ENCODE peak calls at places on chromosomes 4 and X, in seven cellular contexts. One of them, this sample, is unnamed.
A peak's percentile ranks its signal among the peaks of the same experiment; 100 is the strongest.

GRCh38 chr4:148436512-148436911 is 5.7 kb downstream of the NR3C2 start:
- DNase-seq in sigmoid colon: no peak
- DNase-seq in esophagus muscularis mucosa: no peak
- DNase-seq in prostate gland: no peak
- DNase-seq in stomach: no peak
- DNase-seq in transverse colon: no peak
- DNase-seq in GM12878: no peak
- DNase-seq in this sample: no peak

GRCh38 chr4:170226288-170226687 is 136.5 kb upstream of the AADAT start:
- DNase-seq in sigmoid colon: no peak
- DNase-seq in esophagus muscularis mucosa: no peak
- DNase-seq in prostate gland: no peak
- DNase-seq in stomach: no peak
- DNase-seq in transverse colon: peak; percentile 59
- DNase-seq in GM12878: no peak
- DNase-seq in this sample: no peak

GRCh38 chrX:55342533-55343501 is 78.1 kb upstream of the PAGE3 start:
- DNase-seq in sigmoid colon: no peak
- DNase-seq in esophagus muscularis mucosa: no peak
- DNase-seq in prostate gland: no peak
- DNase-seq in stomach: peak; percentile 30
- DNase-seq in transverse colon: peak; percentile 39
- DNase-seq in GM12878: peak; percentile 21
- DNase-seq in this sample: no peak

GRCh38 chrX:46465203-46465602 is 80.0 kb downstream of the ZNF674 start:
- DNase-seq in sigmoid colon: no peak
- DNase-seq in esophagus muscularis mucosa: no peak
- DNase-seq in prostate gland: no peak
- DNase-seq in stomach: no peak
- DNase-seq in transverse colon: no peak
- DNase-seq in GM12878: no peak
- DNase-seq in this sample: no peak

GRCh38 chr4:57443308-57444243 is 333.4 kb upstream of the IGFBP7 start:
- DNase-seq in sigmoid colon: no peak
- DNase-seq in esophagus muscularis mucosa: no peak
- DNase-seq in prostate gland: no peak
- DNase-seq in stomach: peak; percentile 44
- DNase-seq in transverse colon: no peak
- DNase-seq in GM12878: no peak
- DNase-seq in this sample: no peak

GRCh38 chrX:41946973-41947612 is 23.7 kb upstream of the CASK start:
- DNase-seq in sigmoid colon: no peak
- DNase-seq in esophagus muscularis mucosa: no peak
- DNase-seq in prostate gland: no peak
- DNase-seq in stomach: no peak
- DNase-seq in transverse colon: no peak
- DNase-seq in GM12878: no peak
- DNase-seq in this sample: no peak

GRCh38 chr4:384311-385010 is 46.8 kb downstream of the ZNF141 start:
- DNase-seq in sigmoid colon: no peak
- DNase-seq in esophagus muscularis mucosa: no peak
- DNase-seq in prostate gland: no peak
- DNase-seq in stomach: no peak
- DNase-seq in transverse colon: no peak
- DNase-seq in GM12878: peak; percentile 7
- DNase-seq in this sample: no peak

GRCh38 chrX:7574325-7574724 is 268.6 kb upstream of the VCX start:
- DNase-seq in sigmoid colon: no peak
- DNase-seq in esophagus muscularis mucosa: no peak
- DNase-seq in prostate gland: no peak
- DNase-seq in stomach: no peak
- DNase-seq in transverse colon: no peak
- DNase-seq in GM12878: no peak
- DNase-seq in this sample: no peak

GRCh38 chr4:142158980-142159379 is 522.6 kb downstream of the IL15 start:
- DNase-seq in sigmoid colon: no peak
- DNase-seq in esophagus muscularis mucosa: no peak
- DNase-seq in prostate gland: no peak
- DNase-seq in stomach: no peak
- DNase-seq in transverse colon: no peak
- DNase-seq in GM12878: no peak
- DNase-seq in this sample: no peak

GRCh38 chr4:4720671-4721070 is 138.8 kb upstream of the MSX1 start:
- DNase-seq in sigmoid colon: no peak
- DNase-seq in esophagus muscularis mucosa: no peak
- DNase-seq in prostate gland: no peak
- DNase-seq in stomach: no peak
- DNase-seq in transverse colon: no peak
- DNase-seq in GM12878: no peak
- DNase-seq in this sample: no peak

GRCh38 chrX:28042260-28042659 is 61.0 kb upstream of the DCAF8L1 start:
- DNase-seq in sigmoid colon: no peak
- DNase-seq in esophagus muscularis mucosa: no peak
- DNase-seq in prostate gland: no peak
- DNase-seq in stomach: no peak
- DNase-seq in transverse colon: no peak
- DNase-seq in GM12878: no peak
- DNase-seq in this sample: no peak

GRCh38 chr4:99817310-99817885 is 771 bp downstream of the DAPP1 start:
- DNase-seq in sigmoid colon: no peak
- DNase-seq in esophagus muscularis mucosa: no peak
- DNase-seq in prostate gland: no peak
- DNase-seq in stomach: no peak
- DNase-seq in transverse colon: no peak
- DNase-seq in GM12878: no peak
- DNase-seq in this sample: no peak

GRCh38 chrX:133958997-133959688 is 26.3 kb downstream of the GPC3 start:
- DNase-seq in sigmoid colon: no peak
- DNase-seq in esophagus muscularis mucosa: no peak
- DNase-seq in prostate gland: no peak
- DNase-seq in stomach: no peak
- DNase-seq in transverse colon: no peak
- DNase-seq in GM12878: no peak
- DNase-seq in this sample: no peak

GRCh38 chr4:142419712-142420111 is 426.4 kb downstream of the INPP4B start:
- DNase-seq in sigmoid colon: no peak
- DNase-seq in esophagus muscularis mucosa: no peak
- DNase-seq in prostate gland: no peak
- DNase-seq in stomach: no peak
- DNase-seq in transverse colon: no peak
- DNase-seq in GM12878: no peak
- DNase-seq in this sample: no peak

GRCh38 chr4:156420557-156420956 is 466.9 kb upstream of the CTSO start:
- DNase-seq in sigmoid colon: no peak
- DNase-seq in esophagus muscularis mucosa: no peak
- DNase-seq in prostate gland: no peak
- DNase-seq in stomach: no peak
- DNase-seq in transverse colon: no peak
- DNase-seq in GM12878: no peak
- DNase-seq in this sample: no peak

GRCh38 chr4:107799634-107800033 is 25.1 kb upstream of the SGMS2 start:
- DNase-seq in sigmoid colon: no peak
- DNase-seq in esophagus muscularis mucosa: no peak
- DNase-seq in prostate gland: no peak
- DNase-seq in stomach: no peak
- DNase-seq in transverse colon: no peak
- DNase-seq in GM12878: no peak
- DNase-seq in this sample: no peak

GRCh38 chr4:26806331-26806730 is 54.3 kb upstream of the STIM2 start:
- DNase-seq in sigmoid colon: no peak
- DNase-seq in esophagus muscularis mucosa: no peak
- DNase-seq in prostate gland: no peak
- DNase-seq in stomach: no peak
- DNase-seq in transverse colon: no peak
- DNase-seq in GM12878: no peak
- DNase-seq in this sample: no peak

GRCh38 chrX:114985967-114986592 is 31.3 kb downstream of the IL13RA2 start:
- DNase-seq in sigmoid colon: no peak
- DNase-seq in esophagus muscularis mucosa: no peak
- DNase-seq in prostate gland: no peak
- DNase-seq in stomach: no peak
- DNase-seq in transverse colon: no peak
- DNase-seq in GM12878: no peak
- DNase-seq in this sample: no peak

GRCh38 chr4:3531306-3531886 is 826 bp downstream of the LRPAP1 start:
- DNase-seq in sigmoid colon: no peak
- DNase-seq in esophagus muscularis mucosa: no peak
- DNase-seq in prostate gland: no peak
- DNase-seq in stomach: no peak
- DNase-seq in transverse colon: no peak
- DNase-seq in GM12878: no peak
- DNase-seq in this sample: peak; percentile 77

DNA sequence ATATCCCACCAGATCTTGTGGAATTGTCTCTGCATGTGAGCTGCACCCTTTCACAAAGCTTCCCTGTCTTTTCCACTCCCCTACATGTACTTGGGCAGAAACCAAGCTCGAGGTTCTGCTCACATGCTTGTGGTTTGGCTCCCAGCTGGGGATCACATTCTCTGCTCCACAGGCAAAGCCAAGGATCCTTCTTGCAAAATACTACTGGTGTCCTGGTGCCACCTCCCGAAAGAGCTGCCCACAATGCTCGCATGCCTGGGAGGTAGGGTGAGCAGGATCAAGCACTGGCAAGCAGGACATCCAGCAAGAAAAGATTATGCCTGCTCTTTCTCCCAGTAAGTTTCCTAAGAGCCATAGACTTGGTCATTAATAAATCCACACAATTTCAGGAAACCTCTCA is 45.1 kb upstream of the PPARGC1A start:
- DNase-seq in sigmoid colon: peak; percentile 88
- DNase-seq in esophagus muscularis mucosa: no peak
- DNase-seq in prostate gland: peak; percentile 90
- DNase-seq in stomach: peak; percentile 75
- DNase-seq in transverse colon: peak; percentile 35
- DNase-seq in GM12878: no peak
- DNase-seq in this sample: no peak
- TF ChIP-seq POLR2AphosphoS5 in sigmoid colon: peak; percentile 47
- TF ChIP-seq POLR2AphosphoS5 in esophagus muscularis mucosa: peak; percentile 67
- TF ChIP-seq POLR2AphosphoS5 in prostate gland: peak; percentile 94
- TF ChIP-seq POLR2AphosphoS5 in stomach: peak; percentile 50
- TF ChIP-seq POLR2AphosphoS5 in transverse colon: peak; percentile 13
- TF ChIP-seq POLR2AphosphoS5 in GM12878: no peak
- TF ChIP-seq POLR2AphosphoS5 in this sample: no peak

DNA sequence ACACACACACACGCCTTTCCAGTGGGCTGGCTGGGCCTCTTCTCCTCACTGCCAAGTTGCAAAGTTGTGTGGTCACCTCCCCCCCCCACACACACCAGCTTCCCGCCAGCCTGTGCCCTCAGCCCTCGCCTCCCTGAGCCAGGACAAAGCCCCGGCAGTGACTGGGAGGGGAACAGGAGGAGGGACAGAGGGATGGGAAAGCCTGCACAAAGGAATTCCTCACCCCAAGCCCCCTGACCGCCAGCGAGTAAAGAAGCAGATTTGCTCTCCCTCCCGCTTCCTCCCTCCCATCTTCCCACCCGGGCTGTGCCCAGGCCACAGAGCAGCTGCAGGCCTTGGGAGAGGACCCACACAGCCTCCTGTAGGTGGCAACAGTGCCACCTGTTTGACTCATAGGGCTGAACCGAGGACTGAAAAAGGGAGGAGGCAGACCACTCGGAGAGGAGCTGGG is at the start of gene GDPD2:
- DNase-seq in sigmoid colon: no peak
- DNase-seq in esophagus muscularis mucosa: no peak
- DNase-seq in prostate gland: no peak
- DNase-seq in stomach: peak; percentile 39
- DNase-seq in transverse colon: peak; percentile 38
- DNase-seq in GM12878: no peak
- DNase-seq in this sample: no peak
- H3K4me3 ChIP-seq in sigmoid colon: no peak within 1 kb of the TSS
- H3K4me3 ChIP-seq in esophagus muscularis mucosa: no peak within 1 kb of the TSS
- H3K4me3 ChIP-seq in prostate gland: no peak within 1 kb of the TSS
- H3K4me3 ChIP-seq in stomach: no peak within 1 kb of the TSS
- H3K4me3 ChIP-seq in transverse colon: no peak within 1 kb of the TSS
- H3K4me3 ChIP-seq in GM12878: no peak within 1 kb of the TSS
- H3K4me3 ChIP-seq in this sample: no peak within 1 kb of the TSS

GRCh38 chrX:17531500-17531899 is 156.5 kb downstream of the NHS start:
- DNase-seq in sigmoid colon: no peak
- DNase-seq in esophagus muscularis mucosa: no peak
- DNase-seq in prostate gland: no peak
- DNase-seq in stomach: no peak
- DNase-seq in transverse colon: no peak
- DNase-seq in GM12878: no peak
- DNase-seq in this sample: no peak
- H3K4me1 ChIP-seq in sigmoid colon: peaks cover 3% of the 10 kb centered on the region
- H3K4me1 ChIP-seq in esophagus muscularis mucosa: peaks cover 14% of the 10 kb centered on the region
- H3K4me1 ChIP-seq in prostate gland: no peaks in the 10 kb centered on the region
- H3K4me1 ChIP-seq in stomach: no peaks in the 10 kb centered on the region
- H3K4me1 ChIP-seq in transverse colon: no peaks in the 10 kb centered on the region
- H3K4me1 ChIP-seq in GM12878: no peaks in the 10 kb centered on the region
- H3K4me1 ChIP-seq in this sample: no peaks in the 10 kb centered on the region

DNA sequence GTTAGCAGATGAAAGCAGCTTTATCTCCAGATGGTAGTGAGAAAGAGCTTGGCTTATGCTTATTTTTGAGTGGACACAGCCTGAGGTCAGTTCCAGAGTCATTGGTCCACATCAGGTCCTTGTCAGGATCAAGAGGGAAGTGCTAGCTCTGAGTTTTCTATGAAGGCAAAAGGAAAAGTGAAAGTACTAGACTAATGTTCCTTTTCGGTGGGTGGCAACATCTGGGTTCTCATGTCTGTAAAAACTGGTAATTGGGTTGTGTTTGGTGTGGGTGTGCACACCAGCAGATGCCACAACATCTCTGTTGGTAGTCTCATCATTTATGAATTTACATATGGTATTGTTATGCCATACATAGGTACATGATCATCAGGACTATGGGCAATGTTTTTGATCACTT is 210.5 kb downstream of the PWWP3B start:
- DNase-seq in sigmoid colon: no peak
- DNase-seq in esophagus muscularis mucosa: no peak
- DNase-seq in prostate gland: no peak
- DNase-seq in stomach: no peak
- DNase-seq in transverse colon: no peak
- DNase-seq in GM12878: no peak
- DNase-seq in this sample: no peak
- TF ChIP-seq POLR2AphosphoS5 in sigmoid colon: no peak
- TF ChIP-seq POLR2AphosphoS5 in esophagus muscularis mucosa: no peak
- TF ChIP-seq POLR2AphosphoS5 in prostate gland: no peak
- TF ChIP-seq POLR2AphosphoS5 in stomach: no peak
- TF ChIP-seq POLR2AphosphoS5 in transverse colon: no peak
- TF ChIP-seq POLR2AphosphoS5 in GM12878: no peak
- TF ChIP-seq POLR2AphosphoS5 in this sample: no peak

GRCh38 chr4:38982356-38983095 is 49.7 kb downstream of the TMEM156 start:
- DNase-seq in sigmoid colon: no peak
- DNase-seq in esophagus muscularis mucosa: no peak
- DNase-seq in prostate gland: no peak
- DNase-seq in stomach: no peak
- DNase-seq in transverse colon: no peak
- DNase-seq in GM12878: no peak
- DNase-seq in this sample: no peak
- H3K4me3 ChIP-seq in sigmoid colon: no peak overlapping the region
- H3K4me3 ChIP-seq in esophagus muscularis mucosa: no peak overlapping the region
- H3K4me3 ChIP-seq in prostate gland: no peak overlapping the region
- H3K4me3 ChIP-seq in stomach: no peak overlapping the region
- H3K4me3 ChIP-seq in transverse colon: no peak overlapping the region
- H3K4me3 ChIP-seq in GM12878: no peak overlapping the region
- H3K4me3 ChIP-seq in this sample: no peak overlapping the region